ENCODE peak calls at places on chromosomes 1 and 21, in five cellular contexts. S, F, L, X and K are unnamed samples.

GRCh38 chr21:44907966-44908364 is 12.7 kb downstream of the ITGB2 start:
- DNase-seq in S (no peak), F (no peak), L (no peak), X (no peak), K (no peak)

GRCh38 chr1:14996133-14997050 is 157.2 kb upstream of the TMEM51 start:
- DNase-seq in F (no peak), X (peak; percentile 67), S (no peak), L (no peak), K (no peak)

GRCh38 chr1:182707116-182707515 is 22.7 kb upstream of the RGS8 start:
- DNase-seq in F (peak; percentile 78), X (no peak), S (no peak), L (no peak), K (no peak)

GRCh38 chr1:7346600-7347570 is 424.2 kb upstream of the VAMP3 start:
- DNase-seq in S (no peak), X (no peak), L (no peak), F (no peak), K (peak; percentile 47)

GRCh38 chr1:145927916-145928647 is 798 bp upstream of the RBM8A start:
- DNase-seq in X (no peak), S (no peak), L (no peak), F (no peak), K (peak; percentile 25)

GRCh38 chr1:12251442-12251841 is 21.6 kb downstream of the VPS13D start:
- DNase-seq in X (no peak), F (no peak), S (no peak), L (no peak), K (no peak)

GRCh38 chr1:60825593-60825992 is 256.8 kb upstream of the NFIA start:
- DNase-seq in F (no peak), X (peak; percentile 3), S (no peak), L (no peak), K (peak; percentile 14)

GRCh38 chr1:12087797-12088314 is 24.8 kb downstream of the TNFRSF8 start:
- DNase-seq in X (no peak), L (no peak), S (no peak), F (no peak), K (no peak)

GRCh38 chr1:164611754-164612642 is 53.0 kb downstream of the PBX1 start:
- DNase-seq in F (peak; percentile 66), X (peak; percentile 71), S (no peak), L (no peak), K (peak; percentile 75)

GRCh38 chr1:25066253-25066652 is 136.2 kb upstream of the RUNX3 start:
- DNase-seq in S (no peak), L (no peak), X (no peak), F (no peak), K (no peak)

GRCh38 chr1:39721664-39722063 is 17.0 kb upstream of the PPIE start:
- DNase-seq in S (no peak), X (no peak), F (no peak), L (no peak), K (no peak)

GRCh38 chr1:10283318-10283984 is 73.1 kb downstream of the KIF1B start:
- DNase-seq in F (no peak), L (no peak), S (no peak), X (no peak), K (no peak)

GRCh38 chr1:199007423-199007822 is 368.6 kb downstream of the PTPRC start:
- DNase-seq in F (no peak), L (no peak), X (no peak), S (no peak), K (no peak)

GRCh38 chr1:7505094-7505838 is 265.8 kb upstream of the VAMP3 start:
- DNase-seq in L (no peak), S (no peak), X (no peak), F (no peak), K (no peak)

GRCh38 chr1:179036844-179037465 is 11.3 kb downstream of the FAM20B start:
- DNase-seq in F (no peak), X (no peak), L (no peak), S (no peak), K (no peak)

GRCh38 chr1:198201956-198202784 is 45.4 kb downstream of the NEK7 start:
- DNase-seq in L (no peak), F (no peak), X (no peak), S (no peak), K (no peak)

GRCh38 chr21:25895565-25896205 is 160.9 kb downstream of the GABPA start:
- DNase-seq in L (no peak), F (no peak), X (no peak), S (no peak), K (no peak)

GRCh38 chr1:101357444-101357986 is 120.7 kb downstream of the S1PR1 start:
- DNase-seq in X (peak; percentile 59), L (no peak), F (peak; percentile 52), S (no peak), K (peak; percentile 47)

GRCh38 chr1:2212542-2213491 is 15.3 kb upstream of the SKI start:
- DNase-seq in L (peak; percentile 97), F (peak; percentile 88), X (peak; percentile 81), S (no peak), K (peak; percentile 88)

GRCh38 chr1:8661185-8662110 is 156.0 kb downstream of the RERE start:
- DNase-seq in L (peak; percentile 74), S (no peak), F (no peak), X (no peak), K (no peak)

GRCh38 chr21:17462276-17462981 is 50.4 kb upstream of the CXADR start:
- DNase-seq in L (no peak), X (no peak), F (peak; percentile 83), S (no peak), K (peak; percentile 83)

GRCh38 chr21:45905196-45905595 is 76.4 kb upstream of the COL6A1 start:
- DNase-seq in F (no peak), X (no peak), S (no peak), L (no peak), K (no peak)

GRCh38 chr1:66069976-66070375 is 277.3 kb downstream of the PDE4B start:
- DNase-seq in F (no peak), S (no peak), X (no peak), L (no peak), K (no peak)

GRCh38 chr1:1540015-1540816 is at the start of gene TMEM240:
- DNase-seq in X (no peak), S (no peak), L (peak; percentile 92), F (peak; percentile 61), K (peak; percentile 68)

GRCh38 chr21:33976082-33976979 is 60.7 kb upstream of the ATP5PO start:
- DNase-seq in X (no peak), S (peak; percentile 67), L (peak; percentile 72), F (no peak), K (peak; percentile 20)

GRCh38 chr1:182676321-182676720 is 8.1 kb downstream of the RGS8 start:
- DNase-seq in X (no peak), S (no peak), L (no peak), F (no peak), K (no peak)

GRCh38 chr1:11650331-11650991 is 3.8 kb downstream of the FBXO2 start:
- DNase-seq in X (peak; percentile 38), F (peak; percentile 89), S (no peak), L (peak; percentile 87), K (peak; percentile 84)

GRCh38 chr1:178938959-178939317 is 68.1 kb upstream of the ANGPTL1 start:
- DNase-seq in F (no peak), S (no peak), L (peak; percentile 95), X (no peak), K (peak; percentile 57)

GRCh38 chr21:33931799-33932390 is 16.3 kb upstream of the ATP5PO start:
- DNase-seq in X (no peak), L (no peak), F (no peak), S (no peak), K (no peak)

GRCh38 chr1:215606564-215607168 is 39.6 kb downstream of the KCTD3 start:
- DNase-seq in S (no peak), X (no peak), F (no peak), L (no peak), K (no peak)

GRCh38 chr21:43865471-43866181 is 603 bp downstream of the AGPAT3 start:
- DNase-seq in L (peak; percentile 73), X (no peak), F (peak; percentile 69), S (no peak), K (peak; percentile 76)

GRCh38 chr1:240319998-240320397 is 228.3 kb downstream of the FMN2 start:
- DNase-seq in F (no peak), L (no peak), S (no peak), X (no peak), K (no peak)

GRCh38 chr1:70667771-70668170 is 256.7 kb downstream of the CTH start:
- DNase-seq in F (no peak), L (no peak), X (no peak), S (no peak), K (no peak)

GRCh38 chr1:34162852-34163766 is 1.9 kb downstream of the CSMD2 start:
- DNase-seq in L (peak; percentile 79), F (peak; percentile 42), X (peak; percentile 39), S (no peak), K (peak; percentile 25)

GRCh38 chr1:5822266-5822665 is 170.0 kb downstream of the NPHP4 start:
- DNase-seq in X (no peak), F (no peak), L (no peak), S (no peak), K (no peak)

GRCh38 chr1:5822726-5823125 is 169.5 kb downstream of the NPHP4 start:
- DNase-seq in X (no peak), L (no peak), S (no peak), F (no peak), K (no peak)

GRCh38 chr1:5819391-5820025 is 172.7 kb downstream of the NPHP4 start:
- DNase-seq in L (no peak), F (no peak), S (no peak), X (no peak), K (no peak)

GRCh38 chr1:5820026-5820421 is 172.2 kb downstream of the NPHP4 start:
- DNase-seq in X (no peak), F (no peak), S (no peak), L (no peak), K (no peak)

GRCh38 chr1:5821496-5822176 is 170.6 kb downstream of the NPHP4 start:
- DNase-seq in F (no peak), L (no peak), X (no peak), S (no peak), K (no peak)
- H3K4me3 ChIP-seq in F (no peak overlapping the region), L (no peak overlapping the region), X (no peak overlapping the region), S (no peak overlapping the region), K (no peak overlapping the region)

GRCh38 chr1:246966502-246966901 is 34.8 kb upstream of the AHCTF1 start:
- DNase-seq in X (no peak), S (no peak), L (no peak), F (no peak), K (no peak)
- H3K9me3 ChIP-seq in X (peaks cover 8% of the 10 kb centered on the region), S (no peaks in the 10 kb centered on the region), L (no peaks in the 10 kb centered on the region), F (peaks cover 9% of the 10 kb centered on the region), K (no peaks in the 10 kb centered on the region)

GRCh38 chr1:223003549-223003948 is 139.5 kb downstream of the TLR5 start:
- DNase-seq in F (no peak), X (no peak), L (no peak), S (no peak), K (no peak)
- TF ChIP-seq POLR2AphosphoS5 in F (no peak), X (no peak), L (no peak), S (no peak), K (no peak)

GRCh38 chr21:31340942-31341487 is 3.0 kb downstream of the TIAM1 start:
- DNase-seq in S (no peak), F (no peak), X (no peak), L (no peak), K (no peak)

GRCh38 chr21:31342328-31342727 is 1.7 kb downstream of the TIAM1 start:
- DNase-seq in L (no peak), X (no peak), F (no peak), S (no peak), K (no peak)

GRCh38 chr21:31340499-31340898 is 3.6 kb downstream of the TIAM1 start:
- DNase-seq in L (no peak), X (no peak), F (no peak), S (no peak), K (no peak)

GRCh38 chr21:31343680-31344480 is at the start of gene TIAM1:
- DNase-seq in S (no peak), L (peak; percentile 80), X (no peak), F (peak; percentile 43), K (peak; percentile 36)

GRCh38 chr21:31343030-31343510 is 991 bp downstream of the TIAM1 start:
- DNase-seq in L (no peak), X (no peak), F (no peak), S (no peak), K (no peak)
- H3K4me3 ChIP-seq in L (no peak overlapping the region), X (no peak overlapping the region), F (peak overlapping the region; percentile 48), S (no peak overlapping the region), K (no peak overlapping the region)